ENCODE peak calls at places on chromosomes 11 and 22, in nine cellular contexts. I is stimulated activated effector memory CD8-positive, alpha-beta T cell treated with anti-CD3 and anti-CD28 coated beads, Interleukin-12 subunit alpha, Interleukin-12 subunit beta, amount 100 ng/mL, for 72 hours; S is HAP-1; W is Calu3; Z is endothelial cell; Q is EH; K is tibial artery; E is HL-60; G is adipocyte. O is an unnamed sample.

GRCh38 chr11:8720868-8721739 is 38.5 kb downstream of the RPL27A start:
- DNase-seq in G (no peak), E (no peak), S (no peak), I (no peak), Q (no peak), K (no peak), Z (no peak), W (peak), O (peak)

GRCh38 chr11:79616392-79616831 is 175.6 kb upstream of the TENM4 start:
- DNase-seq in Q (no peak), G (no peak), Z (no peak), E (no peak), W (no peak), K (no peak), S (no peak), I (no peak), O (no peak)

GRCh38 chr11:72722050-72722748 is 30.0 kb downstream of the ARAP1 start:
- DNase-seq in Z (peak), I (peak), E (peak), Q (peak), W (peak), S (peak), K (peak), G (peak), O (peak)

GRCh38 chr11:91243065-91243464 is 981.6 kb upstream of the FAT3 start:
- DNase-seq in S (no peak), K (no peak), I (no peak), E (no peak), W (no peak), G (peak), Q (peak), Z (no peak), O (no peak)

GRCh38 chr22:36351921-36352774 is 35.6 kb downstream of the MYH9 start:
- DNase-seq in E (no peak), Z (no peak), W (no peak), I (no peak), S (no peak), Q (no peak), G (no peak), K (no peak), O (no peak)

GRCh38 chr11:121589946-121590537 is 137.3 kb upstream of the SORL1-AS1 start:
- DNase-seq in Z (no peak), W (no peak), Q (no peak), E (peak), K (no peak), G (no peak), I (peak), S (no peak), O (no peak)

GRCh38 chr11:74226907-74227306 is 55.8 kb downstream of the PPME1 start:
- DNase-seq in I (no peak), Z (no peak), W (no peak), K (no peak), Q (peak), G (no peak), E (no peak), S (no peak), O (no peak)

GRCh38 chr11:38693306-38693705 is 2095.3 kb upstream of the RAG2 start:
- DNase-seq in I (no peak), S (no peak), E (no peak), Z (no peak), Q (no peak), W (no peak), K (no peak), G (no peak), O (no peak)

GRCh38 chr11:130478204-130478701 is 29.8 kb downstream of the ADAMTS15 start:
- DNase-seq in K (peak), S (no peak), E (no peak), Q (peak), I (no peak), Z (no peak), G (peak), W (peak), O (peak)

GRCh38 chr11:64928957-64929356 is 4.5 kb downstream of the PPP2R5B start:
- DNase-seq in Q (no peak), E (no peak), K (no peak), S (no peak), Z (no peak), I (no peak), G (no peak), W (no peak), O (no peak)

GRCh38 chr11:134497586-134497985 is 85.5 kb upstream of the B3GAT1 start:
- DNase-seq in I (no peak), K (no peak), G (no peak), E (no peak), S (no peak), W (no peak), Q (no peak), Z (no peak), O (peak)

GRCh38 chr11:124882339-124883071 is 15.2 kb downstream of the ROBO4 start:
- DNase-seq in E (no peak), K (no peak), Z (no peak), G (no peak), W (no peak), Q (no peak), S (no peak), I (no peak), O (no peak)

GRCh38 chr11:128734439-128735224 is 40.8 kb downstream of the FLI1 start:
- DNase-seq in W (no peak), G (no peak), K (peak), S (no peak), Z (no peak), Q (no peak), I (no peak), E (peak), O (peak)

GRCh38 chr11:117143390-117143789 is 697 bp upstream of the PAFAH1B2 start:
- DNase-seq in W (no peak), S (peak), Z (peak), I (no peak), Q (peak), K (peak), E (peak), G (peak), O (peak)

GRCh38 chr11:111765984-111766833 is at the start of gene PPP2R1B:
- DNase-seq in Q (peak), S (peak), K (peak), G (peak), Z (peak), E (peak), I (peak), W (peak), O (peak)

GRCh38 chr11:113874096-113874919 is 1.1 kb downstream of the USP28 start:
- DNase-seq in W (no peak), I (no peak), Z (no peak), Q (peak), G (peak), S (no peak), K (no peak), E (no peak), O (no peak)

GRCh38 chr11:122556605-122557004 is 98.9 kb upstream of the UBASH3B start:
- DNase-seq in Z (peak), Q (no peak), E (no peak), I (no peak), S (no peak), K (no peak), G (peak), W (no peak), O (peak)

GRCh38 chr22:19788661-19789225 is 28.2 kb downstream of the TBX1 start:
- DNase-seq in Q (no peak), S (no peak), G (no peak), E (no peak), I (no peak), Z (no peak), W (no peak), K (no peak), O (no peak)

GRCh38 chr11:65588199-65589054 is 7.2 kb downstream of the KCNK7 start:
- DNase-seq in G (peak), Q (peak), K (peak), Z (peak), S (peak), I (peak), W (peak), E (peak), O (peak)

GRCh38 chr11:2421996-2422395 is 21.4 kb downstream of the TSSC4 start:
- DNase-seq in K (no peak), G (no peak), W (no peak), Q (no peak), Z (no peak), I (no peak), S (no peak), E (no peak), O (no peak)

GRCh38 chr11:62075438-62075837 is 48.4 kb upstream of the INCENP start:
- DNase-seq in Q (no peak), Z (no peak), I (no peak), K (no peak), S (no peak), G (no peak), W (no peak), E (no peak), O (no peak)

GRCh38 chr11:75981546-75981945 is 166.5 kb downstream of the UVRAG start:
- DNase-seq in W (no peak), G (no peak), S (no peak), K (no peak), E (no peak), Q (no peak), I (no peak), Z (no peak), O (no peak)

GRCh38 chr11:45942381-45942780 is 19.9 kb downstream of the LARGE2 start:
- DNase-seq in Z (no peak), Q (no peak), I (no peak), G (no peak), K (no peak), S (no peak), W (no peak), E (no peak), O (no peak)

GRCh38 chr22:31212783-31213626 is 907 bp downstream of the LIMK2 start:
- DNase-seq in E (no peak), K (no peak), W (no peak), G (peak), I (peak), S (no peak), Z (no peak), Q (no peak), O (no peak)

GRCh38 chr11:60860943-60861342 is 5.2 kb upstream of the PTGDR2 start:
- DNase-seq in E (no peak), Z (no peak), Q (no peak), S (no peak), I (no peak), K (no peak), G (no peak), W (no peak), O (no peak)

GRCh38 chr11:121418625-121419114 is 33.4 kb upstream of the SORL1 start:
- DNase-seq in I (no peak), S (no peak), Q (no peak), K (peak), W (no peak), E (peak), G (no peak), Z (no peak), O (peak)